ENCODE peak calls at places on chromosomes 1 and 21, in four cellular contexts. V is pancreas, Z is HCT116, E is tibial nerve. B is an unnamed sample.

GRCh38 chr1:16459503-16459902 is 19.0 kb downstream of the NECAP2 start:
- DNase-seq in Z (no peak), V (no peak), E (no peak), B (no peak)

GRCh38 chr21:36719614-36720013 is 20.7 kb downstream of the SIM2 start:
- DNase-seq in Z (no peak), V (peak; percentile 50), E (no peak), B (peak; percentile 73)

GRCh38 chr1:225554216-225554812 is 98.6 kb downstream of the ENAH start:
- DNase-seq in E (peak; percentile 19), V (no peak), Z (peak; percentile 18), B (peak; percentile 19)

GRCh38 chr1:167121375-167122120 is 27.7 kb downstream of the STYXL2 start:
- DNase-seq in V (peak; percentile 48), E (no peak), Z (peak; percentile 18), B (peak; percentile 84)

GRCh38 chr1:31657020-31657804 is 12.5 kb upstream of the PEF1 start:
- DNase-seq in E (no peak), Z (no peak), V (no peak), B (no peak)

GRCh38 chr1:160342520-160342919 is 530 bp downstream of the COPA start:
- DNase-seq in E (no peak), V (no peak), Z (no peak), B (no peak)

GRCh38 chr1:190205713-190206112 is 272.0 kb downstream of the BRINP3 start:
- DNase-seq in V (no peak), Z (no peak), E (no peak), B (no peak)

GRCh38 chr1:22461678-22462527 is 10.3 kb downstream of the ZBTB40 start:
- DNase-seq in V (no peak), Z (no peak), E (no peak), B (no peak)

GRCh38 chr1:21707086-21707840 is 38.1 kb upstream of the RAP1GAP start:
- DNase-seq in E (no peak), Z (no peak), V (no peak), B (no peak)

GRCh38 chr1:212721388-212722247 is 22.0 kb upstream of the BATF3 start:
- DNase-seq in Z (no peak), E (no peak), V (peak; percentile 17), B (peak; percentile 58)

GRCh38 chr1:220062629-220063028 is 16.3 kb upstream of the EPRS1 start:
- DNase-seq in E (no peak), V (no peak), Z (no peak), B (no peak)

GRCh38 chr21:45059121-45059520 is 15.3 kb upstream of the ADARB1 start:
- DNase-seq in Z (no peak), E (no peak), V (no peak), B (no peak)

GRCh38 chr21:34519013-34519412 is 7.0 kb upstream of the KCNE1 start:
- DNase-seq in V (no peak), E (no peak), Z (no peak), B (no peak)

GRCh38 chr1:234504969-234505773 is 26.2 kb upstream of the TARBP1 start:
- DNase-seq in Z (no peak), E (no peak), V (no peak), B (no peak)

GRCh38 chr1:90731382-90732050 is 14.4 kb upstream of the BARHL2 start:
- DNase-seq in Z (no peak), V (no peak), E (no peak), B (no peak)

GRCh38 chr1:179708434-179709195 is 34.5 kb upstream of the FAM163A start:
- DNase-seq in E (no peak), V (no peak), Z (no peak), B (no peak)

GRCh38 chr1:99852648-99853047 is 2.5 kb downstream of the AGL start:
- DNase-seq in V (no peak), Z (no peak), E (no peak), B (no peak)

GRCh38 chr1:33826311-33826710 is 37.6 kb upstream of the HMGB4 start:
- DNase-seq in Z (no peak), V (no peak), E (no peak), B (no peak)

GRCh38 chr1:179169616-179170467 is 59.6 kb downstream of the ABL2 start:
- DNase-seq in Z (no peak), E (no peak), V (no peak), B (no peak)

GRCh38 chr1:10528066-10529014 is 53.6 kb downstream of the PEX14 start:
- DNase-seq in Z (peak; percentile 80), E (no peak), V (peak; percentile 29), B (peak; percentile 57)

GRCh38 chr1:50279622-50280320 is 143.5 kb downstream of the DMRTA2 start:
- DNase-seq in E (no peak), V (no peak), Z (no peak), B (peak; percentile 41)

DNA sequence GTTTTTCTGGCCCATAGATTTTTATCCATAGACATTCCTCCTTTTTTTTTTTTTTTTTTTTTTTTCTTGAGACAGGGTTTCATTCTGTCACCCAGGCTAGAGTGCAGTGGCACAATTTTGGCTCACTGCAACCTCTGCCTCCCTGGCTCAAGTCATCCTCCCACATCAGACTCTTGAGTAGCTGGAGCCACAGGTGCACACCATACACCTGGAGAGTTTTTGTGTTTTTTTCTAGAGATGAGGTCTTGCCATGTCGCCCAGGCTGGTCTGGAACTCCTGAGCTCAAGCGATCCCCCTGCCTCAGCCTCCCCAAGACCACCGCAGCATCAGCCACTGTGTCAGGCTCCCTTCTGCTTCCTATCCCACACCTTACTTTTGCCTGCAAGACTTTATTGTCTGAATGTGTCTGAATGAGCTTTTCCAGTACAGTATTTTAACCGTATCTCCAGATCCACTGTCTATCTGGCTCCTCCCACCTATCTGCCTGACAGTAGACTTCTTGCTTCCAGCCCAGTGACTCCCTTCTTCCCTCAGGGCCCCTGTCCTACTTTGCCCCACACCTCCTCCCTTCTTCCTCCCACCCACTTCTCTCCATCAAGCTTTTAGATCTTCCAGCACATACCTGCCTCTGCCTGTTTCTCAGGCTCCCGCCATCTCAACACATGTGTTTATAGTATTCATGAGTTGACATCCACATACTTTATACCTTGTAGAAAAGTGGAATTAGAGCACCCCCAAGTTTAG is 6.1 kb downstream of the C1orf21 start:
- DNase-seq in E (no peak), Z (no peak), V (no peak), B (no peak)
- TF ChIP-seq CTCF in E (no peak), Z (no peak), V (no peak), B (no peak)

GRCh38 chr1:164510435-164510834 is 48.5 kb upstream of the PBX1 start:
- DNase-seq in V (peak; percentile 13), Z (no peak), E (no peak), B (no peak)
- TF ChIP-seq CTCF in V (no peak), Z (no peak), E (no peak), B (no peak)

GRCh38 chr1:1132042-1132927 is 16.4 kb upstream of the C1orf159 start:
- DNase-seq in E (no peak), V (no peak), Z (no peak), B (peak; percentile 70)
- TF ChIP-seq CTCF in E (no peak), V (no peak), Z (no peak), B (no peak)

DNA sequence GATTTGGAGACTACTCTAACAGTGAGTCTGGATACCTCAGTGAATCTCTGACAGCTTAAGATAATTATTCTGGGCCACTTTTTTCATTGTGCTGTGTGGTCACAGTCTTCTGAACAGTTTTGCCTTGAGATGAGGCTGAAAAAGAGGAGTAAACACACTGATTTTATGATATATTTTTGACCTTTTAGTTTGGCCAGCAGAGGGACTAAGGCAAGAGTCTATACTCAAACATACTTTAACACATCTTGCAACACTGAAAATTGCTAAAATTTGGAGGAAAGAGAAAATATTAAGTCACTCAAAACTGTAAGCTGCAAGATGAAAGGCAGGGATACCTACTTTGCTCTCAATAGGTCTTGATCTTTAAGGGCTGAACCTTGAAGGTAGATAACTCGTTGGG is 182.7 kb downstream of the KCNT2 start:
- DNase-seq in E (no peak), Z (no peak), V (no peak), B (no peak)
- TF ChIP-seq CTCF in E (no peak), Z (peak; percentile 39), V (no peak), B (no peak)

GRCh38 chr1:1763657-1764621 is 14.3 kb downstream of the NADK start:
- DNase-seq in E (no peak), V (peak; percentile 55), Z (no peak), B (no peak)
- TF ChIP-seq CTCF in E (no peak), V (no peak), Z (no peak), B (no peak)

GRCh38 chr1:94634977-94635416 is 93.4 kb upstream of the F3 start:
- DNase-seq in E (no peak), V (no peak), Z (no peak), B (no peak)
- TF ChIP-seq CTCF in E (peak; percentile 12), V (no peak), Z (no peak), B (no peak)

GRCh38 chr1:61654067-61654466 is 70.9 kb downstream of the TM2D1 start:
- DNase-seq in V (no peak), Z (no peak), E (no peak), B (no peak)

GRCh38 chr1:61655453-61655852 is 69.5 kb downstream of the TM2D1 start:
- DNase-seq in V (no peak), Z (no peak), E (no peak), B (no peak)

DNA sequence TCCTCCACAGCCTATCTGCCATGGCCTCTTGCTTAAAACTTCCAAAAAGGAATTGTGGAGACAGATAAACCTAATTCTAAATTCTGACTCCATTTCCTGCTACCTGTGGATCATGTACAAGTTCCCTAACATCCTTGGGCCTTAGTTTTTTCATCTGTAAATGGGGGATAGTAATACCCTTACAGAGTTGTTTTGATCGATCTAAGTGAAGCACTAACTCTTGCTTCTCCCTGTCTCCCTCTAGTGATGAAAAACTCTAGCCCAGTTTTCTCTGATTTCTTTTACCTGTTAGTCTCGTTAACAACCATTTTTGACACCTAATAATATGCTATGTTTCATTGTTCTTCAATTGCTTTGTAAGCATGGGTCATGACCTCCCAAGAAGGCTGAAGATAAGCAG is 65.9 kb downstream of the TM2D1 start:
- DNase-seq in E (no peak), V (no peak), Z (no peak), B (no peak)
- TF ChIP-seq CTCF in E (no peak), V (no peak), Z (peak; percentile 51), B (peak; percentile 18)

DNA sequence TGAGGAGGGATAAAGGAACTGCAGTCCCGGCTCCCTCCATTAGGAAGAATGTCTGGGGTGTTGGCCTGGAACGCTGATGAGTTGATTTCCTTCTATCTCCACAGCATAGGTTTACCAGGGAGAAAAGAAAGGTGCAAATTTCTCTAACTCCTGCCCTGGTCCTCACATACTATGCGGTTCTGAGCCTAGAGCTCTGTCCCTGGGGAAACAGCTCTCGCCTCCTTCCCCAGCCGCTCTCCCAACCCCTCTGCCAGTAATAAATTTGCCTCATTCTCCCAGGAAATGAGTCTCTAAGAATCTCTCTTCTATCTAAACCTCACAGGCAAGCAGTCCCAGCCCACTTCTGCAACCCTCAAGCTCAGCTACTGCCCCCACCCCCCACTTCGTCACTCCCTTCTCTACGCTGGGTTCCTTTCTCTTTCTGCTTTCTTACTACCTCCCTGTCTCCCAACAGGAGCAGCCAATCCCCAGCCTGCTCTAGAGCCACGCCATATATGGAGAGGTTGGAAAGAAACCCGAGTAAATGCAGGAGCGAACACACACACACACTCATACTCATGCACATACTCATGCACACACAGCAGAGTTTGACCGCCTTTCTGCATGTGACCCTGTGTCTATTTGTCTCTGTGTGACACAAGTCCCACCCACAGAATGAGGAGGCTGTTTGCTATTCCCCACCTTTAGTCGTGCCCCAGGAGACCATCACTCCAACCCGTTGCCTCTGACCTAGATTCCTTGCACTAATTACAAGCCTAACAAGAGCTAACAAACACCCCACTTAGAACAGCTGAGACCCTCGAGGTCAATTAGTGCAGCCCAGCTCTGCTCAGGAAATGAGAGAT is 13.4 kb downstream of the PLEKHO1 start:
- DNase-seq in Z (no peak), E (peak; percentile 80), V (peak; percentile 61), B (peak; percentile 61)
- TF ChIP-seq CTCF in Z (no peak), E (no peak), V (no peak), B (no peak)

GRCh38 chr1:54323324-54323739 is 82.9 kb downstream of the SSBP3 start:
- DNase-seq in E (no peak), V (peak; percentile 36), Z (no peak), B (peak; percentile 50)
- TF ChIP-seq CTCF in E (no peak), V (no peak), Z (no peak), B (peak; percentile 18)

GRCh38 chr1:85824066-85824835 is 116.0 kb upstream of the ZNHIT6 start:
- DNase-seq in E (no peak), V (no peak), Z (no peak), B (peak; percentile 16)
- TF ChIP-seq CTCF in E (no peak), V (no peak), Z (peak; percentile 33), B (no peak)

B was measured in Calu3.